ENCODE peak calls at places on chromosome 16, in seven cellular contexts. R, I, W, Y, O, F and T are unnamed samples.

GRCh38 chr16:23013484-23013883 is 135.8 kb downstream of the USP31 start:
- DNase-seq in R (no peak), I (peak), W (peak), Y (no peak), O (no peak), F (no peak), T (no peak)

GRCh38 chr16:17965131-17965530 is 371.4 kb downstream of the NPIPA8 start:
- DNase-seq in R (no peak), I (no peak), W (no peak), Y (no peak), O (no peak), F (no peak), T (no peak)

GRCh38 chr16:49811630-49812334 is 44.1 kb downstream of the ZNF423 start:
- DNase-seq in R (no peak), I (no peak), W (no peak), Y (no peak), O (no peak), F (no peak), T (peak)

GRCh38 chr16:30972872-30973271 is 12.1 kb upstream of the HSD3B7 start:
- DNase-seq in R (no peak), I (no peak), W (no peak), Y (no peak), O (no peak), F (peak), T (no peak)

GRCh38 chr16:30660424-30661251 is 2.4 kb downstream of the FBRS start:
- DNase-seq in R (no peak), I (no peak), W (peak), Y (no peak), O (no peak), F (no peak), T (no peak)

GRCh38 chr16:19114359-19115147 is 789 bp downstream of the ITPRIPL2 start:
- DNase-seq in R (peak), I (peak), W (peak), Y (peak), O (peak), F (peak), T (no peak)

GRCh38 chr16:66954097-66954659 is 6.9 kb upstream of the CES3 start:
- DNase-seq in R (peak), I (peak), W (peak), Y (peak), O (peak), F (peak), T (peak)

GRCh38 chr16:2691491-2692248 is 9.3 kb downstream of the KCTD5 start:
- DNase-seq in R (no peak), I (no peak), W (no peak), Y (no peak), O (no peak), F (no peak), T (no peak)

GRCh38 chr16:31833047-31833446 is 40.6 kb upstream of the ZNF267 start:
- DNase-seq in R (no peak), I (no peak), W (no peak), Y (no peak), O (no peak), F (no peak), T (no peak)

GRCh38 chr16:28264656-28265055 is 27.7 kb upstream of the SBK1 start:
- DNase-seq in R (no peak), I (no peak), W (peak), Y (no peak), O (no peak), F (no peak), T (peak)

GRCh38 chr16:56715128-56715527 is 14.8 kb upstream of the NUP93 start:
- DNase-seq in R (no peak), I (no peak), W (peak), Y (no peak), O (no peak), F (no peak), T (no peak)

GRCh38 chr16:84874004-84874435 is 54.2 kb downstream of the CRISPLD2 start:
- DNase-seq in R (no peak), I (no peak), W (peak), Y (no peak), O (no peak), F (no peak), T (no peak)

GRCh38 chr16:11627292-11627663 is 40.6 kb upstream of the LITAF start:
- DNase-seq in R (no peak), I (no peak), W (no peak), Y (no peak), O (no peak), F (no peak), T (no peak)

GRCh38 chr16:72099377-72099818 is 5.8 kb downstream of the DHX38 start:
- DNase-seq in R (peak), I (peak), W (peak), Y (no peak), O (peak), F (peak), T (peak)

GRCh38 chr16:69482410-69482951 is 58.1 kb downstream of the CYB5B start:
- DNase-seq in R (peak), I (peak), W (peak), Y (peak), O (no peak), F (peak), T (peak)

GRCh38 chr16:87100306-87101058 is 216.7 kb downstream of the C16orf95 start:
- DNase-seq in R (no peak), I (no peak), W (no peak), Y (no peak), O (no peak), F (no peak), T (no peak)

GRCh38 chr16:46947900-46948547 is 25.4 kb downstream of the DNAJA2 start:
- DNase-seq in R (peak), I (peak), W (peak), Y (no peak), O (peak), F (no peak), T (peak)

GRCh38 chr16:73048292-73049050 is 543 bp upstream of the ZFHX3 start:
- DNase-seq in R (peak), I (no peak), W (peak), Y (peak), O (peak), F (no peak), T (peak)

GRCh38 chr16:50137268-50137667 is 15.8 kb upstream of the TENT4B start:
- DNase-seq in R (no peak), I (no peak), W (no peak), Y (no peak), O (no peak), F (no peak), T (no peak)

GRCh38 chr16:23670137-23670776 is 8.4 kb upstream of the PLK1 start:
- DNase-seq in R (peak), I (no peak), W (peak), Y (no peak), O (no peak), F (peak), T (no peak)

GRCh38 chr16:67632415-67633172 is 12.3 kb upstream of the CARMIL2 start:
- DNase-seq in R (peak), I (no peak), W (no peak), Y (no peak), O (no peak), F (peak), T (peak)

GRCh38 chr16:10964891-10965326 is 20.5 kb downstream of the CLEC16A start:
- DNase-seq in R (no peak), I (no peak), W (no peak), Y (no peak), O (no peak), F (no peak), T (no peak)

GRCh38 chr16:21599994-21600773 is 807 bp downstream of the METTL9 start:
- DNase-seq in R (peak), I (no peak), W (peak), Y (peak), O (no peak), F (peak), T (peak)

GRCh38 chr16:10551881-10552280 is 28.5 kb downstream of the EMP2 start:
- DNase-seq in R (no peak), I (no peak), W (peak), Y (no peak), O (no peak), F (no peak), T (no peak)

GRCh38 chr16:15874745-15875314 is 13.6 kb downstream of the CEP20 start:
- DNase-seq in R (peak), I (peak), W (peak), Y (peak), O (peak), F (peak), T (peak)

GRCh38 chr16:3945751-3946603 is 65.5 kb upstream of the CREBBP start:
- DNase-seq in R (peak), I (no peak), W (peak), Y (peak), O (no peak), F (peak), T (peak)